ENCODE peak calls at places on chromosomes 12 and 14, in six cellular contexts. E is suprapubic skin, Z is stomach, O is A549, X is AG04450, G is kidney epithelial cell. W is an unnamed sample.

GRCh38 chr14:75720828-75721227 is 59.8 kb downstream of the TTLL5 start:
- DNase-seq in E (no peak), Z (peak), O (no peak), X (no peak), G (no peak), W (no peak)

GRCh38 chr14:55580401-55581010 is 499 bp downstream of the KTN1 start:
- DNase-seq in E (peak), Z (peak), O (no peak), X (no peak), G (no peak), W (no peak)

GRCh38 chr12:132053338-132054330 is 90.5 kb downstream of the DDX51 start:
- DNase-seq in E (no peak), Z (no peak), O (no peak), X (no peak), G (no peak), W (no peak)

GRCh38 chr14:44699391-44699790 is 192.3 kb upstream of the FSCB start:
- DNase-seq in E (no peak), Z (no peak), O (no peak), X (no peak), G (no peak), W (no peak)

GRCh38 chr12:116483959-116484699 is 75.1 kb upstream of the MAP1LC3B2 start:
- DNase-seq in E (no peak), Z (no peak), O (no peak), X (no peak), G (no peak), W (no peak)

GRCh38 chr12:54858562-54858961 is 4.2 kb downstream of the MUCL1 start:
- DNase-seq in E (no peak), Z (no peak), O (no peak), X (no peak), G (no peak), W (no peak)

GRCh38 chr12:61870658-61871559 is 389.3 kb upstream of the USP15 start:
- DNase-seq in E (no peak), Z (no peak), O (no peak), X (no peak), G (no peak), W (no peak)

GRCh38 chr14:92577321-92577742 is 63.8 kb downstream of the RIN3 start:
- DNase-seq in E (no peak), Z (no peak), O (no peak), X (no peak), G (no peak), W (no peak)

GRCh38 chr14:21852061-21852664 is 178.5 kb upstream of the OR4E1 start:
- DNase-seq in E (no peak), Z (peak), O (no peak), X (no peak), G (no peak), W (no peak)

GRCh38 chr14:65318636-65319506 is 93.7 kb upstream of the FUT8 start:
- DNase-seq in E (no peak), Z (no peak), O (no peak), X (no peak), G (no peak), W (no peak)

GRCh38 chr12:115857923-115858322 is 419.6 kb downstream of the MED13L start:
- DNase-seq in E (no peak), Z (no peak), O (no peak), X (no peak), G (no peak), W (no peak)

GRCh38 chr12:120283318-120283717 is 8.4 kb downstream of the RNU4-2 start:
- DNase-seq in E (no peak), Z (no peak), O (no peak), X (no peak), G (no peak), W (no peak)

GRCh38 chr14:70289138-70289537 is 70.3 kb downstream of the COX16 start:
- DNase-seq in E (no peak), Z (no peak), O (no peak), X (no peak), G (no peak), W (no peak)

GRCh38 chr14:77037886-77038511 is 9.5 kb upstream of the IRF2BPL start:
- DNase-seq in E (no peak), Z (no peak), O (no peak), X (no peak), G (no peak), W (no peak)

GRCh38 chr12:42758806-42759205 is 169.3 kb upstream of the PRICKLE1 start:
- DNase-seq in E (no peak), Z (no peak), O (no peak), X (no peak), G (no peak), W (no peak)

GRCh38 chr14:71714225-71714624 is 218.0 kb upstream of the RGS6 start:
- DNase-seq in E (no peak), Z (no peak), O (no peak), X (no peak), G (no peak), W (no peak)

GRCh38 chr12:99911076-99911475 is 73.7 kb downstream of the ANKS1B start:
- DNase-seq in E (no peak), Z (no peak), O (peak), X (peak), G (peak), W (peak)

DNA sequence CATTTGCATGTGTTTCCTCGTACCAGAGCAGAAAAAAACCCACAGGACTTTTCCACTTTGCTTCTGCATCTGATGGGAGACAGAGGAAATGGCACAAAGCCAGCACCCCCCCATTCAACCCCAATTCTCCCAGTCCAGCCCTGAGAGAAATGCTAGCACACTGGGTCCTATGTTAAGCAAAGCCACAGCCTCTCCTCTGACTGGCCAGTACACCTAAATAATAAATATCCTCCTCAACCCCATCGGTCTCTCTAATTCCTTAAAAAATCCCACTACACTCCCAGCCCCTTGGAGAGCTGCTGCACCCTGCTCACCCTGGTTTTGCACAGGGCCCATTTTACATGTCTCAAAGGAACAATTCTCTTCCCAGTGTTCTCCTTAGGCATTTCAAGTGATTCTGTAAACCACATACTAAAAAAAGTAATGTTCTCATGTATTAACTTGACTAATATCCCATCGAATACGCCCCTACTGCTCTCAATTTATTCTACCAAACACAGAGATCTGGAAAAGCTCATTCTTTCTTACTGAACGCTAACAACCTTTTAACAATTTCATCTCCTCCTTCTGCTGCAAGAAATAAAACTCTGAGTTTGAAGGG is 17.4 kb upstream of the TSPAN11 start:
- DNase-seq in E (no peak), Z (no peak), O (no peak), X (no peak), G (no peak), W (no peak)
- H3K4me3 ChIP-seq in E (peak), Z (no peak), O (no peak), X (no peak), G (no peak), W (no peak)

DNA sequence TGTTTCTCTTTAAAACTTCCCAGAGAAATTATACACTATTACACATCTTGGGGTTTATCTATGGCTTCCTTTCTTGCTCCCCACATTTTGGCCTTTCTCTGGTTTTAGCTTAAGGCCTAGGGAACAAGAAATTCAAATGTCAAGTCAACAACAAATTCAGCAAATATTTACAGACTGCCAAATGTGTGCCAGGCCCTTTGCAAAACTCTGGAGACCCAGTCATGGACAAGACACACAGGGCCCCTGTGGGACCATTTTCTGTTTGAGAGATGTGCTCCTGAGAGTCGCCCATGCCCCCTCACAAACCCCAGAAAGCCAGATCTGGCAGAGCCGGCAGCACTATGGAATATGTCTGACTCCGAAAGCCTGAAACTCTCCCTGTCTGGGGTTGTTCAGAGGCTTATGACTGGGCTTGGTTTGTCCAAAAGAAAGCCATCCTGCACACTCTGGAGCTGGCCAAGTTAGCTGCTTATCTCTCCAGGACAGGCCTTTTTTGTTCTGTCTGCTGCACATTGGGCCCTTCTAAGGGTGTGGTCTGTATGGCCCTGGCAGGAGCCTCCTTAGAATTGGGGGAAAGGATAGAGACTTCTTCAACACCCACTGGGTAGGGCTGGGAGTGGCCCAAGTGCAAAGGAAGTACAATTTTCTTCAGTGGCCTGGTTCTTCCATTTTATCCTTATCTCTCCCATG is 1.1 kb upstream of the KRT3 start:
- DNase-seq in E (no peak), Z (no peak), O (no peak), X (no peak), G (no peak), W (no peak)
- TF ChIP-seq CTCF in E (no peak), Z (no peak), O (no peak), X (no peak), G (no peak), W (no peak)

DNA sequence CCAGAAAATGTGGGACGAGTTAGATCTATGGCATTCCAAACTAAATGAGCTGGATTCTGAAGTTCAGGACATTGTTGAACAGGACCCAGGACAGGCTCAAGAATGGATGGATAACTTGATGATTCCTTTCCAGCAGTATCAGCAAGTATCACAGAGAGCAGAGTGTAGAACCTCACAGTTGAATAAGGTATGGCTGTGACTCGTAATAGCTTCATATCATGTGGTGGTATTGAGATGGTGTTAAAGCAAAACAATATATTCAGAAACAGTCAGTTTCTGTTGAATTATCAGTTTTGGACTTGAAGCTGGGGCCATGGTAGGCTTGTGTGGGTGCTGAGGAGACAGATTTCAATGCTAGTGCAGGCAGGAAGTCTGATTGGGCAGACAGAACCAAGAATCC is 213.7 kb downstream of the ESR2 start:
- DNase-seq in E (no peak), Z (no peak), O (no peak), X (no peak), G (no peak), W (no peak)
- H3K4me3 ChIP-seq in E (no peak), Z (no peak), O (no peak), X (no peak), G (no peak), W (no peak)

GRCh38 chr12:129776977-129777667 is 126.7 kb downstream of the TMEM132D start:
- DNase-seq in E (no peak), Z (no peak), O (no peak), X (no peak), G (no peak), W (no peak)

GRCh38 chr12:129771238-129771637 is 132.6 kb downstream of the TMEM132D start:
- DNase-seq in E (no peak), Z (no peak), O (no peak), X (no peak), G (no peak), W (no peak)

GRCh38 chr12:129773170-129773493 is 130.7 kb downstream of the TMEM132D start:
- DNase-seq in E (no peak), Z (no peak), O (no peak), X (no peak), G (no peak), W (no peak)

DNA sequence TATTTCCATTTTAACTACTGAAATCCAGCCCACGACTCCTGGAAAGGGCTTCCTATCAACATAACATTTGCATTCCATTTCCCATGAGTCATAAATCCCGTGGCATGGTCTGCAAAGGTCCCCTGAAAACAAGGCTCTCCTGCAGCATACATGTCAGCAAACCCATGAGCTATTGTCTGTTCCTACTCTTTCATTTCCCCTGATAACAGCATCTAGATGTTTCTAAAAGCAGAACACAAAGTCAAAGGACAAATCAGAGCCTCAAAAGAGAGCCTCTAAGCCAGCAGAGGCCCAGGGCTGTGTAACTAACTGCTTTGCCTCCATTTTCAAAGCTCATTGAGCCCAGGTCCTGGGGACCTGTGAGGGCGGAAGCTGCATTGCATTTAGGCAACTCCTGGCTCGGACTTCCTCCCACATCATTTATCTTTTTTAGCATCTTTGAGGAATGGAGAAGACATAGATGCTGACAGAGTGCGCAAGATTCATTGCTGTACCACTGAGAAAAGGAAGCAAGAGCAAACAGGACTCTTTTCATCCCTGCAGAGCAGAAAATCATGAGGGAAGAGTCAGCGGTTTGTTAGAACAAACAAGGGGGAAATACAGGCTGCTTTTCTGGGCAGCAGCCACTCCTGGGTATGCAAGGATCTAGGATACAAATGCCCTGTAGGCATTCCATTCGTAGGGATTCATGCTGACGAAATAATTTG is 131.2 kb downstream of the TMEM132D start:
- DNase-seq in E (no peak), Z (no peak), O (no peak), X (no peak), G (peak), W (no peak)
- TF ChIP-seq CTCF in E (no peak), Z (no peak), O (no peak), X (no peak), G (no peak), W (no peak)